ENCODE peak calls at places on chromosome 6, in six cellular contexts. B, W, U, K, H and D are unnamed samples.

GRCh38 chr6:35152067-35152707 is 11.0 kb upstream of the TCP11 start:
- DNase-seq in H (no peak), K (no peak), B (no peak), U (peak; percentile 68), W (no peak), D (no peak)

GRCh38 chr6:117555882-117556498 is 46.3 kb downstream of the GOPC start:
- DNase-seq in K (peak; percentile 60), H (no peak), U (peak; percentile 76), B (peak; percentile 21), W (peak; percentile 66), D (no peak)

GRCh38 chr6:161353208-161353613 is 79.3 kb upstream of the AGPAT4 start:
- DNase-seq in K (no peak), U (peak; percentile 12), W (no peak), H (peak; percentile 6), B (no peak), D (no peak)

GRCh38 chr6:3230275-3231212 is 3.1 kb upstream of the TUBB2B start:
- DNase-seq in U (no peak), W (no peak), B (peak; percentile 21), K (no peak), H (no peak), D (no peak)

GRCh38 chr6:40426341-40427066 is 160.7 kb downstream of the LRFN2 start:
- DNase-seq in W (no peak), U (no peak), K (no peak), H (no peak), B (no peak), D (no peak)

GRCh38 chr6:119890470-119890869 is 540.9 kb upstream of the MAN1A1 start:
- DNase-seq in K (no peak), U (no peak), B (no peak), H (no peak), W (no peak), D (no peak)

GRCh38 chr6:86859513-86859912 is 77.8 kb upstream of the HTR1E start:
- DNase-seq in U (no peak), B (no peak), W (no peak), K (no peak), H (no peak), D (no peak)

GRCh38 chr6:90249044-90249443 is 47.6 kb downstream of the BACH2 start:
- DNase-seq in H (no peak), W (no peak), B (no peak), U (peak; percentile 39), K (no peak), D (no peak)

GRCh38 chr6:3022765-3023662 is 23.3 kb downstream of the NQO2 start:
- DNase-seq in U (no peak), K (no peak), H (no peak), W (no peak), B (peak; percentile 26), D (no peak)

GRCh38 chr6:169513478-169514193 is 188.2 kb downstream of the WDR27 start:
- DNase-seq in H (no peak), B (no peak), W (no peak), U (no peak), K (no peak), D (no peak)

GRCh38 chr6:134510920-134511319 is 193.0 kb upstream of the SGK1 start:
- DNase-seq in U (no peak), W (no peak), B (no peak), K (no peak), H (no peak), D (no peak)

GRCh38 chr6:110357696-110358535 is at the start of gene METTL24:
- DNase-seq in W (peak; percentile 27), B (no peak), U (no peak), H (no peak), K (peak; percentile 52), D (no peak)

GRCh38 chr6:151063339-151063738 is 176.4 kb upstream of the AKAP12 start:
- DNase-seq in K (no peak), U (peak; percentile 63), H (no peak), W (no peak), B (peak; percentile 78), D (no peak)

GRCh38 chr6:17038316-17038715 is 63.5 kb upstream of the STMND1 start:
- DNase-seq in K (no peak), B (peak; percentile 77), U (no peak), H (no peak), W (no peak), D (no peak)

GRCh38 chr6:17043148-17043522 is 58.7 kb upstream of the STMND1 start:
- DNase-seq in B (no peak), U (no peak), K (no peak), W (no peak), H (no peak), D (no peak)

GRCh38 chr6:17045581-17046322 is 56.1 kb upstream of the STMND1 start:
- DNase-seq in B (peak; percentile 95), U (peak; percentile 9), H (peak; percentile 41), K (no peak), W (no peak), D (no peak)

GRCh38 chr6:17039266-17039665 is 62.6 kb upstream of the STMND1 start:
- DNase-seq in B (no peak), W (no peak), H (no peak), K (no peak), U (peak; percentile 26), D (no peak)

GRCh38 chr6:17042422-17043147 is 59.3 kb upstream of the STMND1 start:
- DNase-seq in W (no peak), H (peak; percentile 38), B (peak; percentile 52), U (peak; percentile 78), K (peak; percentile 63), D (peak; percentile 23)
- H3K4me3 ChIP-seq in W (no peak overlapping the region), H (no peak overlapping the region), B (no peak overlapping the region), U (peak overlapping the region; percentile 22), K (no peak overlapping the region), D (no peak overlapping the region)

GRCh38 chr6:108837236-108837971 is 10.8 kb upstream of the ARMC2 start:
- DNase-seq in W (no peak), U (peak; percentile 4), B (peak; percentile 25), K (no peak), H (no peak), D (no peak)

GRCh38 chr6:108836061-108836460 is 12.2 kb upstream of the ARMC2 start:
- DNase-seq in B (peak; percentile 20), U (no peak), H (no peak), K (no peak), W (no peak), D (no peak)

GRCh38 chr6:108840919-108841318 is 7.3 kb upstream of the ARMC2 start:
- DNase-seq in H (no peak), B (no peak), K (no peak), U (no peak), W (no peak), D (no peak)

GRCh38 chr6:108839068-108839467 is 9.2 kb upstream of the ARMC2 start:
- DNase-seq in W (no peak), U (no peak), H (no peak), K (no peak), B (no peak), D (no peak)

DNA sequence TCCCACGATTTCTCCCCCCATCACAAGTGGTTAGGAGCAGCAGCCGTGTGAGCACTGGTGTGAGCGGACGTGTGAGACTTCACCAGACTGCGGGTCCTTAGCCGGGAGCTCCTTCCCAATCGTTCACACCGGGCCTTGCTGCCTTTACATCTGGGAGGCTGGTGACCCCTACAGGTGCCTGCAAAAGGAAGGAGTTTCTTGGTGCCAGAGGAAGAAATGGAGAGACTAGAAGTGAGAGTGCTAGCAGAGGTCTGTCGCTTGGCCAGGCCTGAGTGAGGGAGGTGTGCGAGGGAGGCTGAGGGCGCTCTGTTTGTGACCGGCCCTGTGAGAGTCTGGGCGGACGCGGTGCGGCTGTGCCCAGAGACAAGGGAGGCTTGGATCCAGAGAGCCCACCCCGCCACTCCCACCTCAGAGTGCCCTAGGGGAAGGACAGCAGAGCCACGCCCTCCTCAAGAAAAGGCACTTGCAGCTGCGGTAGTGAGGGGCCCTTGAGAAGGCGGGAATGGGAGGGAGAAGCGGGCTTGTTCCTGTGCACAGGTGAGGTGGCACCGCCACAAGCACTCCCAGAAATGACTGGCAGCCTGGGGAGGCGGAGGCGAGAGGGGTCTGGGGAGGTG is 10.0 kb upstream of the ARMC2 start:
- DNase-seq in W (no peak), B (peak; percentile 9), U (peak; percentile 14), H (no peak), K (peak; percentile 28), D (no peak)
- TF ChIP-seq CTCF in W (no peak), B (peak; percentile 18), U (peak; percentile 45), H (peak; percentile 10), K (peak; percentile 18), D (peak; percentile 65)

GRCh38 chr6:82487895-82488294 is 124.3 kb downstream of the TPBG start:
- DNase-seq in W (no peak), K (no peak), U (no peak), H (no peak), B (no peak), D (no peak)
- H3K4me3 ChIP-seq in W (no peak overlapping the region), K (no peak overlapping the region), U (no peak overlapping the region), H (no peak overlapping the region), B (no peak overlapping the region), D (no peak overlapping the region)

GRCh38 chr6:152950240-152950639 is 32.6 kb downstream of the FBXO5 start:
- DNase-seq in B (no peak), H (no peak), U (no peak), K (no peak), W (no peak), D (no peak)

GRCh38 chr6:152946484-152946883 is 36.4 kb downstream of the FBXO5 start:
- DNase-seq in U (peak; percentile 55), H (no peak), K (no peak), W (no peak), B (no peak), D (no peak)

GRCh38 chr6:152952045-152952444 is 30.8 kb downstream of the FBXO5 start:
- DNase-seq in K (no peak), W (no peak), H (peak; percentile 21), U (peak; percentile 60), B (peak; percentile 15), D (no peak)

GRCh38 chr6:152952866-152953509 is 29.9 kb downstream of the FBXO5 start:
- DNase-seq in H (peak; percentile 16), B (peak; percentile 56), U (peak; percentile 65), W (no peak), K (no peak), D (no peak)

DNA sequence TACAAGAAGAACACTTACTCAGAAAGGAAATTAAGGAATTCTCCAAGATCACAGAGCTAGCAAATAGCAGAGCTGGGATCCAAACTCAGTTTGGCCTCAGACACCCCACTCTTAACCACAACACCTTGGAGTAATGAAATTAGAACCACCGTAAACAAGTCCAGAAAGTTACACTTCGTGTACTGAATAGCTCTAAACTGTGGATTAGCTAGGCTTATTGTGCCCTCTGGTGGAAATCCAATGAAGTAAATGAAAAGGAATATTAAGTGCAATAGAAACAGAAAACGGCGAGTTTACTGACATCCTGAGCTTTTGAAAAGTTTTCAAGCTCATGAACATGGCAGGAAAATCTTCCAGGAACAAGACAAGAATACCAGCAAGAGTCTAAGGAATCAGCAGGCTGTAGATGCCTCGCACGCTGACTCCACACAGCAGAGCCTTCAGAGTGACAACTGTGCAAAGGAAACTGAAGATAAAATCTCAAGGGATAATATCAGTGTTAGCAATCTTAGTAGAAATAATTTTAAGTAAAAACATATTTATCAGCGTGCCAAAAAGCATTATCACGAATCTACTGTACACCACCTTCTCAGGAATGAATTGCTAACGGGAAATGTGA is 34.6 kb downstream of the FBXO5 start:
- DNase-seq in U (peak; percentile 66), H (peak; percentile 22), W (no peak), B (peak; percentile 48), K (no peak), D (peak; percentile 13)
- TF ChIP-seq CTCF in U (peak; percentile 83), H (peak; percentile 43), W (no peak), B (peak; percentile 76), K (peak; percentile 68), D (peak; percentile 72)

GRCh38 chr6:149324428-149324827 is 6.9 kb downstream of the TAB2 start:
- DNase-seq in H (no peak), W (no peak), K (no peak), B (no peak), U (no peak), D (no peak)
- H3K4me3 ChIP-seq in H (no peak overlapping the region), W (no peak overlapping the region), K (no peak overlapping the region), B (no peak overlapping the region), U (no peak overlapping the region), D (no peak overlapping the region)

GRCh38 chr6:147274776-147275175 is 70.6 kb downstream of the STXBP5 start:
- DNase-seq in K (no peak), H (no peak), B (no peak), W (no peak), U (no peak), D (no peak)
- TF ChIP-seq CTCF in K (no peak), H (no peak), B (no peak), W (no peak), U (no peak), D (no peak)